ENCODE peak calls at places on chromosome 18, in six cellular contexts. R is mesenchymal stem cell, A is OCI-LY7, H is upper lobe of right lung, D is lower lobe of right lung, U is heart right ventricle. O is an unnamed sample. For H3K9me3 and H3K36me3, the result is how much of the 10 kb centered on the place peaks cover.

GRCh38 chr18:11520536-11520935 is 88.9 kb upstream of the SLC35G4 start:
- DNase-seq in R (no peak), A (no peak), H (no peak), D (no peak), U (no peak), O (peak)

GRCh38 chr18:44111337-44111736 is 569.4 kb upstream of the SETBP1 start:
- DNase-seq in R (no peak), A (no peak), H (no peak), D (no peak), U (no peak), O (no peak)

GRCh38 chr18:57927511-57927910 is 116.5 kb upstream of the NEDD4L start:
- DNase-seq in R (no peak), A (no peak), H (no peak), D (no peak), U (no peak), O (no peak)

GRCh38 chr18:32771169-32771751 is 1.6 kb downstream of the KLHL14 start:
- DNase-seq in R (peak), A (peak), H (no peak), D (no peak), U (no peak), O (no peak)

GRCh38 chr18:49813071-49813320 is 337 bp downstream of the ACAA2 start:
- DNase-seq in R (peak), A (peak), H (peak), D (peak), U (no peak), O (peak)

GRCh38 chr18:29164993-29165599 is 988.2 kb upstream of the CDH2 start:
- DNase-seq in R (peak), A (no peak), H (no peak), D (no peak), U (no peak), O (no peak)

GRCh38 chr18:44819944-44820510 is 139.3 kb downstream of the SETBP1 start:
- DNase-seq in R (no peak), A (no peak), H (no peak), D (no peak), U (peak), O (peak)

GRCh38 chr18:30527226-30527625 is 515.3 kb downstream of the DSC3 start:
- DNase-seq in R (no peak), A (no peak), H (no peak), D (no peak), U (no peak), O (no peak)

GRCh38 chr18:7059276-7059675 is 58.3 kb downstream of the LAMA1 start:
- DNase-seq in R (no peak), A (no peak), H (no peak), D (no peak), U (no peak), O (no peak)

GRCh38 chr18:8901019-8901418 is 195.7 kb downstream of the MTCL1 start:
- DNase-seq in R (no peak), A (peak), H (no peak), D (no peak), U (no peak), O (no peak)

GRCh38 chr18:8895987-8896619 is 190.7 kb downstream of the MTCL1 start:
- DNase-seq in R (peak), A (no peak), H (no peak), D (no peak), U (no peak), O (peak)

GRCh38 chr18:8900552-8900951 is 195.2 kb downstream of the MTCL1 start:
- DNase-seq in R (no peak), A (no peak), H (no peak), D (no peak), U (no peak), O (no peak)

GRCh38 chr18:8895341-8895740 is 190.0 kb downstream of the MTCL1 start:
- DNase-seq in R (no peak), A (no peak), H (no peak), D (no peak), U (no peak), O (no peak)

DNA sequence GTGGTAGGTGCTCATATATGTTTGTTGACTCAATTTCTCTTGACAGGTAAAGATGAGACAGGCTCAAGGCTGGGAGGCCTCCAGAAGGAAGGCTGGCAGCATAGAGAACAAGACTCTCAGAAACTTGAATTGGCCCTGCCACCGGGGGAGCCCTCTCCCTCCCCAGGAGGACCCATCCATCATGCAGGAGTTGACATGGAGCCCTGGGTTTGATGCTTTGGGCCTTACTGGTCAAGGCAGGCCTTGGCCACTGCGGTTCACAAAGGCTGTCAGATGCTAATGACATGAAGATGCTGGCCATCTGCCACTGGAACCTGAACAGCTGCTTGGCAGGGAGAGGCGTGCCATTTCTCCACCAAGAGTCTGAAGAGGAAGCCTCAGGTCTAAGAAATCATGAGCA is 193.6 kb downstream of the MTCL1 start:
- DNase-seq in R (no peak), A (peak), H (no peak), D (no peak), U (no peak), O (no peak)
- H3K9me3 ChIP-seq in R (under half), A (under half), H (under half), D (under half), U (under half), O (under half)

DNA sequence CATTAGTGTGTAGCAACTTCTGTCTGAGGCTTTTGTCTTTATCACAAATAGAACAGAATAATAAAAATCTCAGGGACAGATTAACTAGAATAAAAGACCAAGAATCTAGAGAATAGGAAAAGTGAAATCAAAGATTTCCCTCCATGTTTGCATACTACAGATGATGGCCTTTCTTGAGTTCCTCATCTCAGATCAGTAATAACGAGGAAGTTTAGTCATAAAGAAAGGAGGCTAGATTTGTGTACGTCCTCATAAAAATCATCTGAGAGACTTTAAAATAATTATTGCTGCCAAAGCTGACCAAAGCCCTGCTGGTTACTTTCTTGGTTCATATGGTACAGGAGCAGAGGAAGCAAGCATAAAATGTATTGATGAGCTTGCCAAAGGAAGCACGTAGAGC is 117.3 kb downstream of the MIB1 start:
- DNase-seq in R (no peak), A (no peak), H (no peak), D (no peak), U (no peak), O (no peak)
- H3K36me3 ChIP-seq in R (half or more), A (half or more), H (half or more), D (half or more), U (half or more), O (under half)

DNA sequence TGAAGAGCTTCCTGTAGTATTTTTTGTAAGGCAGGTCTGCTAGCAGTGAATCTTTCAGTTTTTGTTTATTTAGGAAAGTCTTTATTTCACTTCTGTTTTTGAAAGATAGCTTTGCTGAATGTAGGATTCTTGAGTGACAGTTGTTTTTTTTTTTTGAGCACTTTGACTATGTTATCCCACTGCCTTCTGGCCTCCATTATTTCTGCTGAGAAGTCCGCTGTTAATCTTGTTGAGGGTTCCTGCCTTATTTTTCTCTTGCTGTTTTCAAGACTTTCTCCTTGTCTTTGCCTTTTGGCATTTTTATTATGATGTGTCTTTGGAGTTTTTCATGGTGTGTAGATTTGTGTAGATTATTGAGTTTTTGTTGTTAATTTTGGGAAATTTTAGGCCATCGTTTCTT is 21.9 kb downstream of the RBFA start:
- DNase-seq in R (no peak), A (no peak), H (no peak), D (no peak), U (no peak), O (no peak)
- H3K9me3 ChIP-seq in R (half or more), A (under half), H (under half), D (under half), U (under half), O (under half)

GRCh38 chr18:9557250-9557943 is 57.0 kb downstream of the PPP4R1 start:
- DNase-seq in R (peak), A (no peak), H (no peak), D (no peak), U (no peak), O (no peak)
- H3K36me3 ChIP-seq in R (half or more), A (half or more), H (half or more), D (half or more), U (half or more), O (half or more)

DNA sequence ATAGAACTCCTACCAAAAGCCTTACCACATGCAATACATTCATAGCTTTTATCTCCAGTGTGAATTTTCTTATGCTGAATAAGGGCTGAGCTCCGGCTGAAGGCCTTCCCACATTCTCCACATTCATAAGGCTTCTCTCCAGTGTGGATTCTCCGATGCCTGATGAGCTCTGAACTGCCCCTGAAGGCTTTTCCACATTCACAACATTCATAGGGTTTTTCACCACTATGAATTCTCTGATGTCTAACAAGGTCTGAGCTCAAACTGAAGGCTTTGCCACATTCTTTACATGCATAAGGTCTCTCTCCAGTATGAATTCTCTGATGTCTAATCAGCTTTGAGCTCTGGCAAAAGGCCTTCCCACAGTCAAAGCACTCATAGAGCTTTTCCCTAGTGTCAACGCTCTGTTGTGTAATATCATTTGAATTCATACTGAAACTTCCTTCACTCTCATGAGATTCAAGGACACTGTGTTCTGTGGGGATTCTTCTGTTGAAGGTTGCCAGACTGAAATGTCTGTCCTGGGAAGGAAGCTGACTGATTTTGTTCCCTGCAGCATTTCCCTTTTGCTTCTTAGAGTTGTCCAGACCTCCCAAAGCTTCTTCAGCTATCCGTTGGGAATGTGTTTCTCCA is 12.9 kb downstream of the ZNF397 start:
- DNase-seq in R (no peak), A (no peak), H (no peak), D (no peak), U (no peak), O (no peak)
- H3K9me3 ChIP-seq in R (half or more), A (under half), H (under half), D (under half), U (under half), O (under half)

GRCh38 chr18:62880673-62881364 is 165.5 kb downstream of the PHLPP1 start:
- DNase-seq in R (no peak), A (no peak), H (no peak), D (no peak), U (no peak), O (no peak)

GRCh38 chr18:62881509-62882016 is 166.2 kb downstream of the PHLPP1 start:
- DNase-seq in R (peak), A (no peak), H (no peak), D (no peak), U (peak), O (peak)

GRCh38 chr18:62878305-62878704 is 163.0 kb downstream of the PHLPP1 start:
- DNase-seq in R (no peak), A (no peak), H (no peak), D (no peak), U (no peak), O (no peak)

GRCh38 chr18:62877448-62878221 is 162.3 kb downstream of the PHLPP1 start:
- DNase-seq in R (peak), A (no peak), H (no peak), D (no peak), U (no peak), O (no peak)

DNA sequence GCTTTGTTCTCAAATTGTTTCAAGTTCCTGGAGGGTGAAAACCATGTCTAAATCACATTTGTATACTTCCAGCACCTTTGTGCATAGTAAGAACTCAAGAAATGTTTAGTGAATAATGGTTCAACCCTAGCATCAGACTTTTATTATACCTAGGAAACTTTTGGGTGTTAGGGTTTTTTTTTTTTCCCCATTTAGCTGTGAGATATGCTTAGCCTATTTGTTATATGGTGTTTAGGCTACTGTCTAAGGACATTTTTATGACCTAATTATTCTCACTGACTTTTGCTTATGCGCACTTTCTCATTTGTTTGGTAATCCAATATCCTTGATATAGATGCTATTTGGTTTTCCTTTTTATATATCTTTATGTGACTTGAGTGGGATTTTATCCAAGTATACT is 164.7 kb downstream of the PHLPP1 start:
- DNase-seq in R (no peak), A (no peak), H (no peak), D (no peak), U (no peak), O (no peak)
- H3K36me3 ChIP-seq in R (under half), A (under half), H (under half), D (under half), U (under half), O (under half)